ENCODE peak calls at places on chromosomes 1 and 21, in eight cellular contexts. V is stimulated activated CD4-positive, alpha-beta T cell treated with anti-CD3 and anti-CD28 coated beads, Interleukin-15, amount 100 ng/mL, for 1 hour; X is NCI-H774; D is NAMALWA; Y is iris pigment epithelial cell; E is NCI-H2227 treated with DMSO at 0.1 percent for 48 hours; U is RWPE1; T is NCI-H187. C is an unnamed sample.

GRCh38 chr1:151887028-151887427 is 22.3 kb downstream of the THEM4 start:
- DNase-seq in X (no peak), D (no peak), U (peak; percentile 16), T (no peak), Y (peak; percentile 68), E (no peak), V (no peak), C (no peak)

GRCh38 chr21:45449658-45450502 is 44.9 kb downstream of the COL18A1 start:
- DNase-seq in V (no peak), D (no peak), T (no peak), U (no peak), E (no peak), Y (peak; percentile 21), X (no peak), C (peak; percentile 7)

GRCh38 chr1:3664700-3665375 is 12.5 kb downstream of the TP73 start:
- DNase-seq in V (no peak), Y (no peak), X (no peak), U (no peak), T (no peak), E (no peak), D (peak; percentile 83), C (no peak)

GRCh38 chr1:217642455-217642854 is 11.3 kb downstream of the SPATA17 start:
- DNase-seq in X (no peak), Y (no peak), U (no peak), T (no peak), E (no peak), D (no peak), V (no peak), C (no peak)

GRCh38 chr1:88892146-88892877 is 945 bp upstream of the GTF2B start:
- DNase-seq in D (peak; percentile 90), U (no peak), V (no peak), T (peak; percentile 24), X (peak; percentile 92), Y (peak; percentile 66), E (peak; percentile 88), C (no peak)

GRCh38 chr1:183353597-183353996 is 64.6 kb downstream of the NMNAT2 start:
- DNase-seq in V (no peak), T (no peak), U (no peak), D (no peak), X (no peak), E (no peak), Y (no peak), C (no peak)

GRCh38 chr1:67214420-67215174 is 48.3 kb downstream of the IL23R start:
- DNase-seq in U (peak; percentile 13), E (no peak), T (no peak), D (peak; percentile 74), X (no peak), V (no peak), Y (peak; percentile 31), C (no peak)

GRCh38 chr1:19814244-19814661 is 830 bp downstream of the RNF186 start:
- DNase-seq in T (no peak), X (no peak), D (no peak), V (no peak), E (no peak), U (no peak), Y (no peak), C (no peak)

GRCh38 chr1:42214447-42214871 is 49.9 kb upstream of the GUCA2A start:
- DNase-seq in X (peak; percentile 58), U (peak; percentile 26), V (no peak), Y (peak; percentile 91), E (no peak), D (no peak), T (no peak), C (no peak)